ENCODE peak calls at places on chromosome 2, in five cellular contexts. Z is esophagus squamous epithelium, L is endothelial cell of umbilical vein, W is AG09309, S is astrocyte of the spinal cord. R is an unnamed sample.

GRCh38 chr2:149166958-149167810 is 128.7 kb downstream of the LYPD6B start:
- DNase-seq in W (no peak), L (no peak), Z (no peak), S (no peak), R (peak; percentile 40)

GRCh38 chr2:170277943-170278342 is 100.0 kb downstream of the MYO3B start:
- DNase-seq in L (no peak), S (no peak), Z (no peak), W (no peak), R (no peak)

GRCh38 chr2:238894226-238894949 is 46.5 kb downstream of the TWIST2 start:
- DNase-seq in S (no peak), Z (no peak), W (no peak), L (no peak), R (no peak)

GRCh38 chr2:75533135-75533534 is 27.6 kb downstream of the EVA1A start:
- DNase-seq in W (no peak), S (no peak), L (no peak), Z (no peak), R (no peak)

GRCh38 chr2:234271342-234271741 is 220.8 kb downstream of the SPP2 start:
- DNase-seq in L (no peak), W (no peak), Z (no peak), S (no peak), R (no peak)

GRCh38 chr2:181203412-181203811 is 223.0 kb downstream of the UBE2E3 start:
- DNase-seq in L (peak; percentile 54), S (peak; percentile 84), W (peak; percentile 50), Z (no peak), R (no peak)

GRCh38 chr2:171089489-171089888 is 71.2 kb downstream of the TLK1 start:
- DNase-seq in S (no peak), L (no peak), W (no peak), Z (no peak), R (no peak)

GRCh38 chr2:168522446-168522845 is 66.4 kb downstream of the CERS6 start:
- DNase-seq in L (no peak), Z (no peak), S (no peak), W (no peak), R (no peak)

GRCh38 chr2:240304746-240305161 is 130.7 kb upstream of the GPC1 start:
- DNase-seq in W (no peak), Z (no peak), S (no peak), L (no peak), R (no peak)

GRCh38 chr2:237132799-237133198 is 47.1 kb downstream of the COPS8 start:
- DNase-seq in S (no peak), W (no peak), L (no peak), Z (no peak), R (peak; percentile 13)

GRCh38 chr2:130795431-130795830 is 40.1 kb downstream of the AMER3 start:
- DNase-seq in L (no peak), W (no peak), S (no peak), Z (no peak), R (no peak)

GRCh38 chr2:232980683-232981082 is 32.4 kb downstream of the NGEF start:
- DNase-seq in S (no peak), L (no peak), W (no peak), Z (no peak), R (no peak)

GRCh38 chr2:148023861-148024260 is 3.0 kb downstream of the MBD5 start:
- DNase-seq in Z (no peak), S (no peak), W (no peak), L (no peak), R (no peak)

GRCh38 chr2:179417436-179417949 is 152.9 kb upstream of the SESTD1 start:
- DNase-seq in W (no peak), L (no peak), S (no peak), Z (no peak), R (no peak)

GRCh38 chr2:128623776-128624424 is 305.2 kb upstream of the HS6ST1 start:
- DNase-seq in W (peak; percentile 77), Z (no peak), L (no peak), S (peak; percentile 94), R (peak; percentile 64)

GRCh38 chr2:165018207-165018606 is 62.9 kb upstream of the SLC38A11 start:
- DNase-seq in W (no peak), Z (no peak), S (peak; percentile 7), L (no peak), R (no peak)

GRCh38 chr2:233867993-233868532 is at the start of gene MSL3B:
- DNase-seq in W (no peak), L (peak; percentile 70), Z (no peak), S (peak; percentile 55), R (no peak)

GRCh38 chr2:154261473-154262027 is 389.8 kb downstream of the GALNT13 start:
- DNase-seq in W (no peak), S (no peak), L (no peak), Z (no peak), R (no peak)

GRCh38 chr2:216695401-216695821 is at the start of gene IGFBP5:
- DNase-seq in W (peak; percentile 38), L (peak; percentile 11), Z (no peak), S (peak; percentile 89), R (no peak)

GRCh38 chr2:229675569-229675968 is 38.8 kb downstream of the DNER start:
- DNase-seq in W (no peak), Z (no peak), L (no peak), S (no peak), R (no peak)

GRCh38 chr2:181456660-181457120 is 496 bp upstream of the ITGA4 start:
- DNase-seq in S (no peak), W (no peak), L (no peak), Z (peak; percentile 20), R (peak; percentile 87)

GRCh38 chr2:218168635-218169462 is 2.1 kb upstream of the CXCR1 start:
- DNase-seq in Z (no peak), W (no peak), L (peak; percentile 45), S (peak; percentile 15), R (no peak)

GRCh38 chr2:118032169-118033013 is 18.5 kb upstream of the CCDC93 start:
- DNase-seq in Z (no peak), S (peak; percentile 31), L (peak; percentile 36), W (no peak), R (no peak)

GRCh38 chr2:217585362-217585761 is 417.4 kb downstream of the TNS1 start:
- DNase-seq in S (no peak), L (no peak), W (no peak), Z (no peak), R (no peak)

GRCh38 chr2:240393831-240394410 is 41.5 kb upstream of the GPC1 start:
- DNase-seq in W (no peak), L (no peak), Z (no peak), S (peak; percentile 39), R (no peak)

GRCh38 chr2:8416836-8417832 is 264.7 kb upstream of the ID2 start:
- DNase-seq in L (no peak), W (no peak), Z (no peak), S (no peak), R (no peak)

DNA sequence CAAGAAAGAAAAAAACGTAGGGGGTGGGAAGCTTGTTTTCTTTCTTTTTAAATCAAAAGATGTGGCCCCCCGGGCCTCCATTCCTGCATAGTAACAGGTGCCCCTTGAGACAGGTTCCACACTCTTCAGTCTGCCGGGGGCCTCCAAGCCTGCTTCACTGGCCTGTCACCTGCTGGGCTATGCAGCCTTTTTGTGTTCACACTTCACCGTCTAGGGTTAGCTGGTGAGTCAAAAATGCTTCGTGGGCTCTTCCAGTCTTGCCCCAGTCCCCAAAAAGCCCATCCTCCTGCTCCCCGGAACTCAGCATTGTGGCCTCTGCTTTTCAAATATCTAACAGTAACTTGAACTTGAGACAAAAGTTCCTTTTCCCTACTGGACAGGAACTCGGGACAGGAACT is 67.9 kb downstream of the POLR1A start:
- DNase-seq in S (no peak), Z (no peak), L (no peak), W (no peak), R (no peak)
- H3K4me3 ChIP-seq in S (no peak overlapping the region), Z (no peak overlapping the region), L (no peak overlapping the region), W (no peak overlapping the region), R (no peak overlapping the region)

DNA sequence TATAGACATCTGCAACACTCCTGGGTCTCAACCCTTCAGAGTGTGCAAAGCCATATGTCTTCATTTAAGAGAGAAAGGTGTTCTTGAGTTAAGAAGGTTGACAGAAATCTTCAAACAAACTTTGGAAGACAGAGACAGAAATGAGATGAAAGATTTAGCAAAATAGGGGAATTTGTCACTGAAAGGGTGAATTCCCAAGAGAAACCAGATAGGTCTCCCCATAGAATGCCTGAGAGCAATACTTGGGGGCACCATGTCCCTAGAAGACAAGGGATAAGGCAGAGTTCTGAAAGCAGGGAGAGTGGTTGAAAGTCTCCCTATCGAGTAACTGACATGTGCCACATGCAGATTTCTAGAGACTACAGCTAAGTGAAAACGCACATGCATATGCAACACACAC is 50.0 kb downstream of the AP1S3 start:
- DNase-seq in S (no peak), Z (no peak), L (no peak), W (no peak), R (no peak)
- TF ChIP-seq CTCF in S (no peak), Z (no peak), L (no peak), W (no peak), R (no peak)

GRCh38 chr2:197706839-197707207 is 1.7 kb downstream of the MARS2 start:
- DNase-seq in W (no peak), L (no peak), S (no peak), Z (no peak), R (no peak)

GRCh38 chr2:197705912-197706838 is 1.0 kb downstream of the MARS2 start:
- DNase-seq in W (no peak), Z (no peak), S (no peak), L (no peak), R (no peak)

GRCh38 chr2:197710424-197711042 is 5.4 kb downstream of the MARS2 start:
- DNase-seq in L (no peak), Z (no peak), W (no peak), S (no peak), R (peak; percentile 55)

GRCh38 chr2:197707316-197708213 is 2.4 kb downstream of the MARS2 start:
- DNase-seq in W (peak; percentile 28), Z (no peak), L (peak; percentile 60), S (peak; percentile 68), R (no peak)

DNA sequence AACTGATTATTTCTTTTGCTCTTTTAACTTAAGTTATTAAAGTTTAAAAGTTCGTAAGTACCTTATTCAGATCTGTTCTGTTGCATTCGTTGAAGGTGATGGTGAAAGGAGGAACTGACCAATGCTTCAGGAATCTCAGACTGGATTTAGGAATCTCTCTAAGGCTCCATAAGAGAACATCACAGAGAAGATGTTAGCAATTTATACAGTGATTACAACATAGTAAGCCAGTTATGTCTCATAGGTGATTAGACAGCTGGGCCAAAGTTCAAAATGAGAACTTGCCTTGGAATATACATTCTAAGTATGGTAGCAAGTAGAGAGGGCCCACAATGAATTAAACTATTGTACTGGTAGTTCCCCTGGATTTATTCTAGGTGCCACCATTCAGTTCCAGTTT is 3.2 kb downstream of the MARS2 start:
- DNase-seq in Z (no peak), S (peak; percentile 37), W (peak; percentile 44), L (peak; percentile 16), R (no peak)
- H3K4me3 ChIP-seq in Z (no peak overlapping the region), S (no peak overlapping the region), W (no peak overlapping the region), L (no peak overlapping the region), R (peak overlapping the region; percentile 26)

GRCh38 chr2:28457237-28457636 is 38.6 kb upstream of the PLB1 start:
- DNase-seq in W (no peak), Z (no peak), L (no peak), S (no peak), R (no peak)
- TF ChIP-seq CTCF in W (no peak), Z (no peak), L (no peak), S (no peak), R (peak; percentile 21)

DNA sequence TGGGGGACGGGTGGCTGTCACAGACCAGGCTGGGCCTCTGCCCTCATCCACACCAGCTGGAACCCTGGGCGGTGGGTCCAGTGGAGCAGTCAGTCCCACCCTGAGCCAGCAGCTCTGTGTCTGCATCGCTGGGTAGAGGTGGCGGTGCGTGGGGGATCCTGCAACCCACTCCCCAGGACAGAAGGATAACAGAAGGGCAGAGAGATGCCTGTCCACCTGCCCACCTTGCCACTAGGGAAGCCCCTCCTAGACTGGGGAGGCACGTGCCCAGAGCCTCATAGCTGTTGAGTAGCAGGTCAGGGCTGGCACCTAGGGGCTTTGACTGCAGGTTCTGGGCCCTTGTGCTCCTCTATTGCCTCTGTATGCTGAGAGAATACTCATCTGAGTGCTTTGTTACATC is 2.4 kb downstream of the ATOH8 start:
- DNase-seq in S (no peak), W (no peak), L (no peak), Z (no peak), R (no peak)
- H3K4me3 ChIP-seq in S (peak overlapping the region; percentile 82), W (peak overlapping the region; percentile 80), L (peak overlapping the region; percentile 67), Z (peak overlapping the region; percentile 52), R (no peak overlapping the region)